ENCODE peak calls at places on chromosomes 1 and 21, in six cellular contexts. K is MCF 10A, U is B cell, T is A549, H is psoas muscle, Q is prostate gland. N is an unnamed sample.

GRCh38 chr1:229430761-229431269 is 3.1 kb downstream of the ACTA1 start:
- DNase-seq in H (peak; percentile 94), T (no peak), K (no peak), Q (no peak), U (peak; percentile 40), N (no peak)

GRCh38 chr1:179817789-179818188 is 59.8 kb downstream of the TOR1AIP2 start:
- DNase-seq in K (no peak), Q (no peak), U (no peak), T (no peak), H (peak; percentile 89), N (no peak)

GRCh38 chr1:66243548-66244130 is 290.3 kb upstream of the SGIP1 start:
- DNase-seq in T (no peak), H (no peak), U (no peak), K (no peak), Q (no peak), N (no peak)

GRCh38 chr1:94753171-94753972 is 66.8 kb upstream of the SLC44A3 start:
- DNase-seq in T (no peak), K (no peak), Q (no peak), U (no peak), H (no peak), N (no peak)

GRCh38 chr1:107750364-107750959 is 214.5 kb downstream of the VAV3 start:
- DNase-seq in K (peak; percentile 87), U (peak; percentile 48), Q (peak; percentile 68), T (peak; percentile 64), H (no peak), N (peak; percentile 22)

GRCh38 chr1:9300623-9301022 is 7.9 kb downstream of the SPSB1 start:
- DNase-seq in Q (no peak), H (peak; percentile 23), T (no peak), U (no peak), K (no peak), N (no peak)

GRCh38 chr1:199071080-199071479 is 432.2 kb downstream of the PTPRC start:
- DNase-seq in T (no peak), Q (no peak), H (no peak), K (no peak), U (no peak), N (no peak)

GRCh38 chr1:17348593-17349234 is 23.3 kb upstream of the PADI6 start:
- DNase-seq in K (no peak), U (no peak), H (no peak), T (no peak), Q (no peak), N (peak; percentile 10)

GRCh38 chr1:26546375-26546774 is 16.8 kb downstream of the RPS6KA1 start:
- DNase-seq in Q (no peak), K (no peak), H (no peak), U (no peak), T (no peak), N (no peak)

GRCh38 chr1:205456868-205457724 is 1.3 kb upstream of the BLACAT1 start:
- DNase-seq in H (no peak), U (peak; percentile 42), Q (no peak), T (no peak), K (no peak), N (no peak)

GRCh38 chr1:240242601-240243144 is 151.0 kb downstream of the FMN2 start:
- DNase-seq in T (peak; percentile 22), U (no peak), Q (no peak), H (no peak), K (peak; percentile 96), N (no peak)

GRCh38 chr1:191585095-191585494 is 573.2 kb upstream of the RGS18 start:
- DNase-seq in U (no peak), T (no peak), H (no peak), Q (no peak), K (no peak), N (no peak)

GRCh38 chr1:26169669-26170471 is at the start of gene ZNF593:
- DNase-seq in T (peak; percentile 91), K (peak; percentile 86), Q (peak; percentile 87), H (peak; percentile 97), U (peak; percentile 95), N (peak; percentile 61)

GRCh38 chr1:27496604-27497155 is 6.7 kb upstream of the WASF2 start:
- DNase-seq in T (no peak), K (no peak), U (no peak), H (peak; percentile 71), Q (no peak), N (no peak)

GRCh38 chr21:43187715-43188114 is 18.9 kb downstream of the CRYAA start:
- DNase-seq in K (no peak), U (no peak), T (no peak), Q (no peak), H (peak; percentile 14), N (no peak)

GRCh38 chr1:207424570-207425131 is 29.5 kb upstream of the CR2 start:
- DNase-seq in U (peak; percentile 63), T (no peak), H (no peak), Q (no peak), K (no peak), N (no peak)

GRCh38 chr1:207421078-207421477 is 33.0 kb upstream of the CR2 start:
- DNase-seq in Q (no peak), T (no peak), H (no peak), K (no peak), U (no peak), N (no peak)

GRCh38 chr1:207420109-207420508 is 34.0 kb upstream of the CR2 start:
- DNase-seq in K (no peak), H (no peak), T (no peak), Q (no peak), U (no peak), N (no peak)

GRCh38 chr1:207427832-207428231 is 26.3 kb upstream of the CR2 start:
- DNase-seq in K (no peak), T (no peak), U (no peak), H (no peak), Q (no peak), N (no peak)

GRCh38 chr1:207423560-207424292 is 30.4 kb upstream of the CR2 start:
- DNase-seq in T (no peak), U (no peak), Q (no peak), K (no peak), H (no peak), N (no peak)
- TF ChIP-seq CTCF in T (no peak), U (no peak), Q (no peak), K (no peak), H (no peak), N (no peak)

DNA sequence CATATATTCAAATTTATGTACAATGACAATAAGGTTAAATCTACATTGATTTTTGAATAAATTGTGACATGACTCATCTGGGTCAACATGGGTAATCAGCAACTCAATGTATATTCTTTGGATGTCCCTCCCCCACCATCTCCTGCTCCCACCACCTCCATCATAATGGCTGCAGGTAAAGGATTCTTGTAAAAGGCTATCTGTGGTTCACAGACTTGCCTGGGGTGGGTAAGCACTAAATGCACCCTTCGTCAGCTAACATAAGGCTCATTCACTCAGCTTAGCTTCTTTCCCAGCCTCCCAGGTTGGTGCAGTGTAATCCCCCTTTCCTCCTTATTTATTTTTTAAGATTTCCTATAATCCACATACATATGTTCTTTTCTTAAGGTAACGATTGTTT is 355.7 kb upstream of the DPYD start:
- DNase-seq in H (no peak), Q (no peak), U (no peak), T (no peak), K (no peak), N (no peak)
- TF ChIP-seq CTCF in H (no peak), Q (no peak), U (no peak), T (no peak), K (no peak), N (no peak)

GRCh38 chr1:29758764-29759499 is 522.6 kb downstream of the PTPRU start:
- DNase-seq in U (no peak), Q (no peak), T (no peak), K (no peak), H (no peak), N (no peak)
- TF ChIP-seq CTCF in U (no peak), Q (no peak), T (no peak), K (no peak), H (no peak), N (no peak)

GRCh38 chr1:68361511-68361910 is 88.2 kb downstream of the RPE65 start:
- DNase-seq in Q (no peak), K (peak; percentile 9), T (no peak), H (no peak), U (no peak), N (no peak)
- TF ChIP-seq CTCF in Q (no peak), K (no peak), T (no peak), H (no peak), U (no peak), N (no peak)

DNA sequence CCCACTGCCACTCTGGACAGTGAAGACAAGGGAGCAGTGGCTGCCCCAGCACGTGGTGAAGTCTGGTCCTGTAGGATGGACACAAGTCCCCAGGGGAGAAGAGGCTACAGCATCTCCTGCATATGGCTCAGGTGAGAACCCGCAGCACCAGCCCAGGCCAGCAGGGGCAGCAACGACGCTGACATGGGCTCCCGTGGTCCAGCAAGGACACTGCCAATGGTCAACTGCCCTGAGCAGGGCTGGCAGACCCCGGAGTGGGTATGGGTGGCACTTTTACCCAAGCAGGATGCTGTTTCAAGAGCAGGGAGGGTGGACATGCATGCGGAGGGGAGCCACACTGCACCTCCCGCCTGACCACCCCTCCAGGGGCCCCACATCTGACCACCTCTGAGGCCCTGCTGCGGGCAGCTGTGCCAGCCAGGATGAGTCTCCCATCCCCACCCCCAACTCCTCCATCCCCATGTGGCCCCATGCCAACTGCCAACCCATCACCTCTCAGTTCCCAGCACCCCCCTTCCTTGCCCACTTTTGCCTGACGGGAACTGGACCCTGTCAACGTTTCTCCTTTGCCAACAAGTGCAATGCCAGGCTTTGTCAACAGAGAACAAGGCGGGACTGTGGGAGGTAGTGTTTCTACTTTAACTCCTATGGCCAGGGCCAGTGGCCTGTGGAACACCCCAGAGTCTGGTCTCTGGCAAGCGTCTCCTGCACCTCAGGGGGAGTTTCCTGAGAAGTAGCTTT is 8.6 kb downstream of the MORN1 start:
- DNase-seq in T (peak; percentile 52), H (peak; percentile 65), U (peak; percentile 51), K (peak; percentile 42), Q (no peak), N (no peak)
- TF ChIP-seq CTCF in T (no peak), H (peak; percentile 37), U (peak; percentile 38), K (peak; percentile 27), Q (no peak), N (no peak)

GRCh38 chr1:39609618-39610331 is 29.7 kb downstream of the HEYL start:
- DNase-seq in K (peak; percentile 22), T (peak; percentile 69), H (peak; percentile 85), Q (peak; percentile 18), U (peak; percentile 69), N (peak; percentile 13)
- TF ChIP-seq CTCF in K (peak; percentile 28), T (peak; percentile 49), H (peak; percentile 32), Q (no peak), U (peak; percentile 76), N (peak; percentile 94)

DNA sequence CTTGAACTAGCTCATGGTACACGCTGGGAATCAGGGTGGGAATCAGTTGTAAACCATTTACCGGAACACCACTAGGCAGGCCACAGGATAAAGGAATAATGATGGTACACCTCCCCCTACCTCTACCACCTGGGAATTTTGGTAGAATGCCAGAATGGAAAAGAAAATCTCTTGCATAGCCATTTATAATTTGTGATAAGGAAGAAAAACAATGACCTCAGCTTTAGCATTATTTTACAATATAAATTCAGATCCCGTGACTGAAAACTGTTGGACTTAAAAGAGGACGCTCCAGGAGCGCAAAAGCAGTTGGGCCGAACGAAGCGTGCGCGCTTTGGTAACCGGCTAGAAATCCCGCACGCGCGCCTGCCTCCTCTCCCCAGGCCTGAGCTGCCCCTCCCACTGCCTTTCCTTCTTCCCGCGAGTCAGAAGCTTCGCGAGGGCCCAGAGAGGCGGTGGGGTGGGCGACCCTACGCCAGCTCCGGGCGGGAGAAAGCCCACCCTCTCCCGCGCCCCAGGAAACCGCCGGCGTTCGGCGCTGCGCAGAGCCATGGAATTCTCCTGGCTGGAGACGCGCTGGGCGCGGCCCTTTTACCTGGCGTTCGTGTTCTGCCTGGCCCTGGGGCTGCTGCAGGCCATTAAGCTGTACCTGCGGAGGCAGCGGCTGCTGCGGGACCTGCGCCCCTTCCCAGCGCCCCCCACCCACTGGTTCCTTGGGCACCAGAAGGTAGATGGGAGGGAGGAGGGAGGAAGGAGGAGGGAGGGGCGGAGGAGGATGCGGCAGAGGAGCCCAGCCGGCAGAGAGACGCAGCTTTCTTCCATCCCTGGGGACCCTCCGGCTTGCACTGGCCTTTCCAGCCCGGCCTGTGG is at the start of gene CYP4X1:
- DNase-seq in H (peak; percentile 64), Q (peak; percentile 24), T (no peak), U (no peak), K (peak; percentile 39), N (no peak)
- TF ChIP-seq CTCF in H (no peak), Q (no peak), T (no peak), U (no peak), K (no peak), N (no peak)